ENCODE peak calls at places on chromosomes 4 and X, in nine cellular contexts. M is osteoblast; I is CD8-positive, alpha-beta memory T cell; A is OCI-LY7; L is CD4-positive, alpha-beta memory T cell; V is fibroblast of lung; Z is psoas muscle; F is cardiac muscle cell; G is lung. N is an unnamed sample.
A peak's percentile ranks its signal among the peaks of the same experiment; 100 is the strongest.

GRCh38 chr4:121484633-121485032 is 103.8 kb upstream of the QRFPR start:
- DNase-seq in M (peak; percentile 74), I (no peak), A (peak; percentile 28), L (no peak), V (peak; percentile 48), Z (no peak), F (peak; percentile 81), G (no peak), N (peak; percentile 10)

GRCh38 chr4:66169341-66169740 is 499.1 kb upstream of the EPHA5 start:
- DNase-seq in M (no peak), I (no peak), A (no peak), L (no peak), V (peak; percentile 26), Z (no peak), F (peak; percentile 44), G (no peak), N (no peak)

GRCh38 chrX:11787564-11787963 is 29.5 kb downstream of the MSL3 start:
- DNase-seq in M (peak; percentile 57), I (peak; percentile 54), A (peak; percentile 15), L (peak; percentile 55), V (peak; percentile 38), Z (peak; percentile 64), F (peak; percentile 74), G (peak; percentile 50), N (peak; percentile 69)

GRCh38 chr4:157280673-157281072 is 60.1 kb downstream of the GRIA2 start:
- DNase-seq in M (no peak), I (no peak), A (no peak), L (no peak), V (peak; percentile 32), Z (no peak), F (no peak), G (no peak), N (no peak)

GRCh38 chr4:15197005-15197404 is 194.7 kb downstream of the CPEB2 start:
- DNase-seq in M (peak; percentile 43), I (no peak), A (no peak), L (no peak), V (peak; percentile 11), Z (no peak), F (peak; percentile 64), G (no peak), N (no peak)

GRCh38 chrX:15854080-15854655 is 445 bp downstream of the AP1S2 start:
- DNase-seq in M (peak; percentile 49), I (no peak), A (peak; percentile 55), L (no peak), V (no peak), Z (peak; percentile 63), F (peak; percentile 9), G (peak; percentile 47), N (peak; percentile 19)

GRCh38 chr4:90769251-90769650 is 642.1 kb downstream of the CCSER1 start:
- DNase-seq in M (no peak), I (no peak), A (no peak), L (no peak), V (no peak), Z (no peak), F (no peak), G (no peak), N (no peak)

GRCh38 chrX:72394518-72395163 is 88.9 kb upstream of the CITED1 start:
- DNase-seq in M (peak; percentile 25), I (no peak), A (no peak), L (no peak), V (peak; percentile 82), Z (peak; percentile 55), F (peak; percentile 67), G (no peak), N (no peak)

GRCh38 chr4:141449927-141450326 is 186.5 kb upstream of the IL15 start:
- DNase-seq in M (no peak), I (no peak), A (no peak), L (no peak), V (no peak), Z (no peak), F (no peak), G (no peak), N (no peak)

GRCh38 chr4:76013540-76013939 is 6.2 kb upstream of the CXCL9 start:
- DNase-seq in M (no peak), I (no peak), A (no peak), L (no peak), V (no peak), Z (no peak), F (no peak), G (no peak), N (no peak)

GRCh38 chr4:76012388-76012801 is 5.1 kb upstream of the CXCL9 start:
- DNase-seq in M (no peak), I (no peak), A (no peak), L (no peak), V (peak; percentile 27), Z (no peak), F (peak; percentile 13), G (no peak), N (no peak)

GRCh38 chr4:76011700-76012387 is 4.5 kb upstream of the CXCL9 start:
- DNase-seq in M (peak; percentile 88), I (no peak), A (no peak), L (no peak), V (peak; percentile 63), Z (no peak), F (peak; percentile 77), G (no peak), N (no peak)

GRCh38 chr4:76007089-76007559 is at the start of gene CXCL9:
- DNase-seq in M (no peak), I (no peak), A (no peak), L (no peak), V (no peak), Z (no peak), F (no peak), G (no peak), N (no peak)

DNA sequence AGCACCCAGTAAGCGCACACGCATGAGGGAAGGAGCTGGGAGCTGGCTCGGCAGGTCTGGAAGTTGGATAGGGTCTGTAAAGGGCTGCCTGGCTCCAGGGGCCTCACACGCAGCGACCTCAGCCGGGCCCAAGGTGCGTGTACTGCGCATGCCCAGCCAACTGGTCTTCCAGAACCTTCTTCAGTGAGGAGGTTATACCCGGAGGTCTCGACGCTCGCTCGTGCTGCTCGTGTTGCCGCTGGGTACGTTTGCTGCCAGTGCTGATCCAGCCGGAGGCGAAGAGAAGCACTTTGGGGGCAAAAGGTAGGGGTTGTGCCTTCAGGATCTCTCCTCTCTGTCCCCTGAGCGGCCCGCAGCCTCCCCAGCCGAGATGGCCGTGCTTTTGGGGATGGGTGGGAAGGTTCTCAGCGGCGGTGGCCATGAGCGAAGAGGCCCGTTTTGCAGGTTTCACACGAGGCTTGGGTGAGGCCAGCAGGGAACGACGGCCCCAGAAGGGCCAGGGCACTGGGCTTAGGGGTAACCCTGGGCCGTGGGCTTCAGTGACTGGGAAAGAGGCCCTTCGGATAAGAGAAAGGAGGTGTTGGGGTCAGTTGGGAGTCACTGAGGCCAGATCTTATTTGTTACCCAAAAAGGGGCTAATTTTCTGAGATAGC is 3.8 kb upstream of the CXCL9 start:
- DNase-seq in M (no peak), I (no peak), A (no peak), L (no peak), V (no peak), Z (no peak), F (no peak), G (no peak), N (no peak)
- H3K27ac ChIP-seq in M (peak overlapping the region; percentile 72), I (no peak overlapping the region), A (no peak overlapping the region), L (no peak overlapping the region), V (peak overlapping the region; percentile 74), Z (peak overlapping the region; percentile 56), F (no peak overlapping the region), G (peak overlapping the region; percentile 38), N (no peak overlapping the region)

GRCh38 chr4:41339812-41340809 is 83.4 kb downstream of the UCHL1 start:
- DNase-seq in M (peak; percentile 31), I (no peak), A (no peak), L (no peak), V (peak; percentile 71), Z (no peak), F (peak; percentile 48), G (no peak), N (no peak)
- H3K4me3 ChIP-seq in M (no peak overlapping the region), I (no peak overlapping the region), A (no peak overlapping the region), L (no peak overlapping the region), V (no peak overlapping the region), Z (no peak overlapping the region), F (no peak overlapping the region), G (no peak overlapping the region), N (no peak overlapping the region)

GRCh38 chrX:153464116-153464515 is 6.3 kb downstream of the HAUS7 start:
- DNase-seq in M (no peak), I (no peak), A (no peak), L (no peak), V (no peak), Z (no peak), F (no peak), G (no peak), N (no peak)

GRCh38 chrX:153462291-153462690 is 8.1 kb downstream of the HAUS7 start:
- DNase-seq in M (no peak), I (no peak), A (no peak), L (no peak), V (no peak), Z (no peak), F (no peak), G (no peak), N (no peak)

GRCh38 chrX:153463031-153463430 is 7.3 kb downstream of the HAUS7 start:
- DNase-seq in M (no peak), I (no peak), A (no peak), L (no peak), V (no peak), Z (no peak), F (no peak), G (no peak), N (no peak)

GRCh38 chrX:153465691-153466380 is 4.5 kb downstream of the HAUS7 start:
- DNase-seq in M (no peak), I (no peak), A (no peak), L (no peak), V (no peak), Z (no peak), F (no peak), G (no peak), N (no peak)

DNA sequence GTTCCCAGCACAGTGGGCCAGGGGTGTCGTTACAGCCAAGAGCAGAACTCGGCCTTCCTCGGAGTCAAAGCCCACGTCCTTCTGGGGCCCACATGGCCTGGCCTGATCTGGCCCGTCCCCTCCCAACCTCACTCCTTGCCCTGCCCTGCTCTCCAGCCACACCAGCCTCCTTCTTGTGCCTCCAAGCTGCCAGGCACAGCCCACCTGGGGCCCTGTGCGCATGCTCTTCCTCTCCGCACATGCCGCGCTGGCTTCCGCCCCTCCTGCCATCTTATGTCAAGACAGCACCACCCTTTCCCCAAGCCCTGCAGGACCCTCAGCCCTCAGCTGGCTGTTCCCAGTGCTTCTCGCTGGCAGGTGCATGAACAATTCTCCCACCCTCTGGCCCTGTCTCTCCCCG is 6.8 kb downstream of the HAUS7 start:
- DNase-seq in M (no peak), I (no peak), A (no peak), L (no peak), V (no peak), Z (no peak), F (no peak), G (no peak), N (no peak)
- H3K9me3 ChIP-seq in M (no peaks in the 10 kb centered on the region), I (no peaks in the 10 kb centered on the region), A (no peaks in the 10 kb centered on the region), L (no peaks in the 10 kb centered on the region), V (no peaks in the 10 kb centered on the region), Z (no peaks in the 10 kb centered on the region), F (no peaks in the 10 kb centered on the region), G (no peaks in the 10 kb centered on the region), N (no peaks in the 10 kb centered on the region)

GRCh38 chr4:10457255-10457801 is at the start of gene ZNF518B:
- DNase-seq in M (peak; percentile 99), I (peak; percentile 70), A (peak; percentile 78), L (peak; percentile 83), V (peak; percentile 61), Z (peak; percentile 72), F (peak; percentile 81), G (peak; percentile 61), N (peak; percentile 82)
- H3K27ac ChIP-seq in M (peak within 1 kb of the TSS; percentile 43), I (peak within 1 kb of the TSS; percentile 61), A (no peak within 1 kb of the TSS), L (peak within 1 kb of the TSS; percentile 43), V (peak within 1 kb of the TSS; percentile 1), Z (peak within 1 kb of the TSS; percentile 61), F (no peak within 1 kb of the TSS), G (peak within 1 kb of the TSS; percentile 88), N (peak within 1 kb of the TSS; percentile 67)